ENCODE peak calls at places on chromosomes 5 and 9, in eight cellular contexts. L is thoracic aorta, W is fibroblast of lung, V is A549, M is lung, P is heart left ventricle, Q is psoas muscle, Z is right lobe of liver. U is an unnamed sample.

GRCh38 chr5:139294372-139295165 is 1.0 kb downstream of the MATR3 start:
- DNase-seq in L (peak; percentile 51), W (peak; percentile 80), V (peak; percentile 91), M (peak; percentile 74), P (peak; percentile 78), Q (peak; percentile 80), Z (peak; percentile 85), U (peak; percentile 51)

GRCh38 chr5:52922384-52922783 is 66.8 kb upstream of the ITGA2 start:
- DNase-seq in L (no peak), W (peak; percentile 81), V (peak; percentile 57), M (peak; percentile 55), P (no peak), Q (no peak), Z (no peak), U (peak; percentile 98)

GRCh38 chr9:37997636-37998374 is 71.2 kb downstream of the SHB start:
- DNase-seq in L (no peak), W (no peak), V (no peak), M (no peak), P (no peak), Q (no peak), Z (no peak), U (no peak)

GRCh38 chr5:72144762-72145161 is 37.5 kb downstream of the MAP1B start:
- DNase-seq in L (no peak), W (no peak), V (no peak), M (no peak), P (no peak), Q (no peak), Z (no peak), U (no peak)

GRCh38 chr9:109319072-109319630 is 1.7 kb downstream of the EPB41L4B start:
- DNase-seq in L (no peak), W (peak; percentile 32), V (no peak), M (no peak), P (no peak), Q (no peak), Z (peak; percentile 78), U (peak; percentile 54)

GRCh38 chr9:117927354-117927753 is 223.2 kb downstream of the TLR4 start:
- DNase-seq in L (no peak), W (no peak), V (no peak), M (no peak), P (no peak), Q (no peak), Z (no peak), U (no peak)

GRCh38 chr9:95732803-95733686 is 142.4 kb upstream of the ERCC6L2 start:
- DNase-seq in L (no peak), W (no peak), V (no peak), M (no peak), P (no peak), Q (no peak), Z (no peak), U (no peak)

GRCh38 chr5:27318701-27319100 is 280.3 kb upstream of the CDH9 start:
- DNase-seq in L (no peak), W (peak; percentile 35), V (no peak), M (no peak), P (no peak), Q (no peak), Z (no peak), U (no peak)

GRCh38 chr9:134558124-134558805 is 83.3 kb upstream of the COL5A1 start:
- DNase-seq in L (no peak), W (no peak), V (no peak), M (no peak), P (no peak), Q (no peak), Z (no peak), U (no peak)

GRCh38 chr5:149141957-149142851 is 911 bp downstream of the ABLIM3 start:
- DNase-seq in L (no peak), W (peak; percentile 47), V (no peak), M (no peak), P (peak; percentile 62), Q (peak; percentile 40), Z (peak; percentile 78), U (no peak)

GRCh38 chr9:70324963-70325362 is 66.2 kb downstream of the SMC5 start:
- DNase-seq in L (no peak), W (peak; percentile 41), V (no peak), M (no peak), P (no peak), Q (no peak), Z (no peak), U (no peak)

GRCh38 chr5:180365829-180366228 is 12.7 kb upstream of the GFPT2 start:
- DNase-seq in L (no peak), W (no peak), V (no peak), M (no peak), P (no peak), Q (no peak), Z (no peak), U (no peak)

GRCh38 chr5:168227001-168227400 is 64.4 kb upstream of the WWC1 start:
- DNase-seq in L (no peak), W (peak; percentile 55), V (no peak), M (no peak), P (peak; percentile 30), Q (no peak), Z (no peak), U (peak; percentile 61)

GRCh38 chr9:120876842-120877240 is at the start of gene PHF19:
- DNase-seq in L (no peak), W (peak; percentile 37), V (peak; percentile 64), M (no peak), P (no peak), Q (peak; percentile 46), Z (no peak), U (peak; percentile 83)

GRCh38 chr5:147412561-147412960 is 97.3 kb downstream of the DPYSL3 start:
- DNase-seq in L (no peak), W (no peak), V (no peak), M (no peak), P (no peak), Q (no peak), Z (no peak), U (no peak)

GRCh38 chr5:122089614-122090013 is 11.6 kb upstream of the LOX start:
- DNase-seq in L (no peak), W (peak; percentile 99), V (no peak), M (no peak), P (no peak), Q (no peak), Z (no peak), U (no peak)
- TF ChIP-seq CTCF in L (no peak), W (no peak), V (no peak), M (no peak), P (no peak), Q (no peak), Z (no peak), U (no peak)

DNA sequence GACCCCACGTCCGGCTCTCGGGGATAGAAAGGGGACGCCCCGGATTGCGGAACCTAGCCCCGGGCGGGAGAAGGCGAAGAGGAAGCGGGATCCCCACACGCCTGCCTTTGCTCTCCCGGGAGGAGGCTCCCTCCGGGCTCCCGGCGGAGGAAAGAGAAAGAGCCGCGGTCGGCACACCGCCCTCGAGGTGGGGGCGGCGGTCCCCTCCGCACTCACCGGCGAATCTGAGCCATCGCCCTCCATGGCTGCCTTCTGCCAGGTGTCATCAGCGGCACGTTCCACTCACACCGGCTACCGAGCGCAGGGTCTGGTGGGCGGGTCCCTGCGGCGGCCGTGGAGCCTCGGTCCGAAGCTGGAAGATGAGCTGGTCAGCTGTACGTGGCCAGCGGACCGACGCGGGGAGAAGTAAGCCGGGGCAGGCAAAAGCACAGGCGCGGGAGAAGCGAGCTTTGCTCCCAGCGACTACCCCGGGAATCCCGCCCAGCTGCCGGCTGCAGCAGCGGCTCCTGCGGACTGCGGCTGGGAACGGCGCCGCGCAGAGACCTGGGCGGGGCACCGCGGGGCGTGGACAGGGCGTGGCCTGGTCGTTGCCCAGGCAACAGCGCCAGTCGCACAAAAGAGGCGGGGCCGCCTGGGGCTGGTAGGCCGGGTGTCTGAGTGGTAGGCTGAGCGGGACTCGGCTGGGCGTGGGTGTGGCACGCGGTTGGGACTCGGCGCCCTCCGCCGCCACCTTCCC is at the start of gene TRIM36:
- DNase-seq in L (peak; percentile 66), W (peak; percentile 89), V (peak; percentile 94), M (peak; percentile 93), P (peak; percentile 90), Q (peak; percentile 91), Z (peak; percentile 97), U (peak; percentile 94)
- H3K27ac ChIP-seq in L (peak within 1 kb of the TSS; percentile 32), W (no peak within 1 kb of the TSS), V (peak within 1 kb of the TSS; percentile 61), M (peak within 1 kb of the TSS; percentile 23), P (peak within 1 kb of the TSS; percentile 29), Q (peak within 1 kb of the TSS; percentile 47), Z (peak within 1 kb of the TSS; percentile 39), U (peak within 1 kb of the TSS; percentile 32)

DNA sequence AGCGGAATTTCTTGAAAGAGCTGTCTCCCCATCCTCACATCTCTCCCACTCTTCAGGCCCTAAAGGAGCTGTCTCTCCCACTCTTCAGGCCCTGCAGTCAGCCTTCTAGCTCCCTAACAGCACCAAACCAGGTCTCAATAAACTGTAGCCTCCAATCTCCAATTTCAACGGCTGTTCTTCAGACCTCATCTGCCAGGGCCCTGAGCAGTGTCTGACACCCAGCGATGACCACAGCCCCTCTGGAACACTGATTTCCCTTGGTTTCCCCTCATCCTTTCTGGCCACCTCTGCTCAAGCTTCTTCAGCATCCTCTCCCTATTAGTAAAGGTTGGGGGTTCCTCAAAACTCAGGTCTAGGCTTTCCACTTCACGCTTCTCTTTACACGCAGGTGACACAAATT is 1.6 kb upstream of the P4HA2 start:
- DNase-seq in L (no peak), W (no peak), V (no peak), M (no peak), P (no peak), Q (no peak), Z (no peak), U (no peak)
- TF ChIP-seq CTCF in L (no peak), W (no peak), V (no peak), M (no peak), P (no peak), Q (no peak), Z (no peak), U (no peak)

GRCh38 chr9:126722252-126722921 is 82.5 kb upstream of the ZBTB43 start:
- DNase-seq in L (no peak), W (peak; percentile 53), V (peak; percentile 66), M (peak; percentile 85), P (peak; percentile 76), Q (peak; percentile 80), Z (peak; percentile 80), U (peak; percentile 94)
- H3K27ac ChIP-seq in L (no peak overlapping the region), W (no peak overlapping the region), V (peak overlapping the region; percentile 93), M (peak overlapping the region; percentile 65), P (peak overlapping the region; percentile 56), Q (no peak overlapping the region), Z (peak overlapping the region; percentile 55), U (peak overlapping the region; percentile 64)

DNA sequence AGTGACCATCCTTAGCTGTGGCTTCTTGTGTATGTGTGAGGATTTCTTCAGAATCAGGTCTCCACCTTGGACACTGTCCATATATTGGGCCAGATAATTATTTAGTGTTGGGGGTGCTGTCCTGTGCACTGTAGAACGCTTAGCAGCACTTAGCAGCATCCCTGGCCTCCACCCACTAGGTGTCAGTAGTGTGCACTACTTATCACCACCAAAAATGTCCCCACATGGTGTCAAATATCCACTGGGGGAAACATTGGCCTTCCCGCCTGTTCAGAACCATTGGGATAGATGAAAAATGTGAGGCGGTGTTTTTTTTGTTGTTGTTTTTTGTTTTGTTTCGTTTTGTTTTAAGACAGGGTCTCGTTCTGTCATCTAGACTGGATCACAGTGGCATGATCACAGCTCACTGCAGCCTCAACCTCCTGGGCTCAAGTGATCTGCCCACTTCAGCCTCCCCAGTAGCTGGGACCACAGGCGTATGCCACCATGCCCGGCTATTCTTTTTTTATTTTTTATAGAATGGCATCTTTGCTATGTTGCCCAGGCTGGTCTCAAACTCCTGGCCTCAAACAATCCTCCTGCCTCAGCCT is 67.7 kb downstream of the TENT4A start:
- DNase-seq in L (no peak), W (no peak), V (peak; percentile 53), M (no peak), P (no peak), Q (no peak), Z (no peak), U (no peak)
- TF ChIP-seq CTCF in L (peak; percentile 14), W (peak; percentile 21), V (no peak), M (no peak), P (no peak), Q (no peak), Z (peak; percentile 34), U (peak; percentile 47)